ENCODE peak calls at places on chromosomes 3 and 15, in six cellular contexts. G, B, N, S, O and U are unnamed samples.
A peak's percentile ranks its signal among the peaks of the same experiment; 100 is the strongest.

GRCh38 chr3:182046365-182046764 is 334.6 kb downstream of the SOX2 start:
- DNase-seq in G (no peak), B (no peak), N (no peak), S (no peak), O (no peak), U (no peak)

GRCh38 chr3:27544372-27544865 is 60.2 kb upstream of the SLC4A7 start:
- DNase-seq in G (peak; percentile 83), B (no peak), N (no peak), S (no peak), O (no peak), U (no peak)

GRCh38 chr3:35670408-35670807 is 31.1 kb downstream of the ARPP21 start:
- DNase-seq in G (no peak), B (no peak), N (peak; percentile 36), S (no peak), O (no peak), U (no peak)

GRCh38 chr3:18097989-18098388 is 327.1 kb downstream of the SATB1 start:
- DNase-seq in G (no peak), B (no peak), N (no peak), S (no peak), O (no peak), U (no peak)

GRCh38 chr3:127735767-127736693 is 63.3 kb downstream of the ABTB1 start:
- DNase-seq in G (peak; percentile 92), B (peak; percentile 4), N (no peak), S (no peak), O (no peak), U (no peak)

GRCh38 chr15:98311566-98312188 is 336.7 kb upstream of the IGF1R start:
- DNase-seq in G (peak; percentile 61), B (peak; percentile 86), N (peak; percentile 81), S (peak; percentile 48), O (peak; percentile 35), U (peak; percentile 25)

GRCh38 chr15:80208758-80209734 is 43.0 kb downstream of the CTXND1 start:
- DNase-seq in G (no peak), B (no peak), N (no peak), S (no peak), O (no peak), U (no peak)

GRCh38 chr3:172256101-172256687 is 192.1 kb downstream of the GHSR start:
- DNase-seq in G (peak; percentile 80), B (no peak), N (no peak), S (no peak), O (no peak), U (no peak)

GRCh38 chr3:79018671-79019136 is 749.1 kb downstream of the ROBO1 start:
- DNase-seq in G (peak; percentile 91), B (no peak), N (peak; percentile 71), S (peak; percentile 20), O (no peak), U (no peak)

GRCh38 chr3:100087203-100087602 is 27.1 kb downstream of the FILIP1L start:
- DNase-seq in G (peak; percentile 77), B (no peak), N (no peak), S (no peak), O (no peak), U (no peak)

GRCh38 chr15:93152951-93153350 is 63.9 kb upstream of the RGMA start:
- DNase-seq in G (no peak), B (no peak), N (no peak), S (no peak), O (no peak), U (no peak)

GRCh38 chr3:109224333-109224732 is 87.8 kb downstream of the C3orf85 start:
- DNase-seq in G (no peak), B (no peak), N (no peak), S (peak; percentile 54), O (no peak), U (no peak)

GRCh38 chr15:28101201-28101600 is 2.1 kb upstream of the OCA2 start:
- DNase-seq in G (no peak), B (no peak), N (no peak), S (no peak), O (no peak), U (no peak)